ENCODE peak calls at places on chromosomes 5 and 9, in four cellular contexts. W is WTC11; Z is activated B cell treated with CpG ODN at 0.5 μM for 24 hours; H is activated naive CD4-positive, alpha-beta T cell treated with anti-CD3 and anti-CD28 coated beads, Interleukin-2, amount 50 U/mL, for 16 hours. Y is an unnamed sample.

GRCh38 chr5:176132471-176133288 is 105.5 kb upstream of the SIMC1 start:
- DNase-seq in W (no peak), Z (no peak), H (no peak), Y (peak; percentile 1)

GRCh38 chr5:32004404-32004803 is 169.7 kb downstream of the GOLPH3 start:
- DNase-seq in W (no peak), Z (no peak), H (no peak), Y (no peak)

GRCh38 chr5:65530904-65531303 is 32.1 kb downstream of the CENPK start:
- DNase-seq in W (no peak), Z (no peak), H (no peak), Y (no peak)

GRCh38 chr9:2158111-2158610 is 143.0 kb downstream of the SMARCA2 start:
- DNase-seq in W (peak; percentile 27), Z (no peak), H (peak; percentile 28), Y (peak; percentile 65)

GRCh38 chr5:56814963-56815656 is at the start of gene MAP3K1:
- DNase-seq in W (peak; percentile 73), Z (peak; percentile 86), H (peak; percentile 80), Y (peak; percentile 83)

GRCh38 chr5:1538741-1539392 is 15.1 kb upstream of the LPCAT1 start:
- DNase-seq in W (no peak), Z (peak; percentile 6), H (no peak), Y (no peak)

GRCh38 chr5:5532306-5533076 is 110.0 kb downstream of the ICE1 start:
- DNase-seq in W (no peak), Z (no peak), H (no peak), Y (no peak)

GRCh38 chr9:8651126-8651525 is 851.5 kb upstream of the DMAC1 start:
- DNase-seq in W (no peak), Z (no peak), H (no peak), Y (no peak)

GRCh38 chr9:109098221-109098959 is 21.4 kb downstream of the TMEM245 start:
- DNase-seq in W (no peak), Z (no peak), H (no peak), Y (no peak)